ENCODE peak calls at places on chromosomes 3 and 15, in nine cellular contexts. A, S, C, U, B, H, V, X and W are unnamed samples.

GRCh38 chr15:65383991-65384390 is 6.2 kb upstream of the IGDCC3 start:
- DNase-seq in C (no peak), X (no peak), A (no peak), U (no peak), B (no peak), S (no peak), V (no peak), H (no peak), W (no peak)

GRCh38 chr3:86029590-86029989 is 961.4 kb downstream of the VGLL3 start:
- DNase-seq in B (no peak), H (no peak), S (no peak), C (no peak), U (no peak), X (no peak), V (no peak), A (peak), W (no peak)

GRCh38 chr15:81146006-81146405 is 11.9 kb downstream of the CFAP161 start:
- DNase-seq in S (no peak), A (no peak), U (no peak), V (no peak), H (no peak), B (no peak), C (no peak), X (no peak), W (no peak)

GRCh38 chr3:144763878-144764454 is 792.3 kb downstream of the DIPK2A start:
- DNase-seq in V (no peak), U (no peak), X (no peak), A (no peak), B (no peak), S (no peak), H (no peak), C (no peak), W (no peak)

GRCh38 chr3:126152458-126152857 is 27.9 kb downstream of the ALDH1L1 start:
- DNase-seq in U (no peak), A (no peak), B (no peak), C (no peak), S (no peak), V (no peak), X (no peak), H (no peak), W (no peak)

GRCh38 chr3:111862974-111863373 is 3.9 kb downstream of the PHLDB2 start:
- DNase-seq in B (no peak), S (no peak), H (no peak), U (no peak), A (no peak), V (no peak), X (no peak), C (no peak), W (no peak)

GRCh38 chr3:24678441-24678865 is 183.8 kb upstream of the THRB start:
- DNase-seq in B (no peak), X (no peak), C (no peak), H (peak), A (peak), S (no peak), V (no peak), U (peak), W (no peak)

GRCh38 chr15:67863442-67863987 is 23.7 kb upstream of the RNU6-1 start:
- DNase-seq in U (no peak), B (peak), S (peak), H (peak), C (peak), V (peak), X (peak), A (peak), W (peak)

GRCh38 chr15:67190813-67191212 is 63.6 kb downstream of the AAGAB start:
- DNase-seq in V (no peak), S (no peak), U (no peak), X (no peak), B (no peak), H (no peak), C (no peak), A (no peak), W (no peak)

GRCh38 chr3:67685499-67685898 is 31.1 kb upstream of the SUCLG2 start:
- DNase-seq in U (no peak), C (no peak), X (no peak), S (no peak), V (no peak), B (no peak), H (no peak), A (peak), W (no peak)

GRCh38 chr3:152097770-152098169 is 171.0 kb upstream of the MBNL1 start:
- DNase-seq in H (no peak), A (peak), X (no peak), V (no peak), C (no peak), U (no peak), B (no peak), S (no peak), W (no peak)

GRCh38 chr3:134824676-134825290 is 29.7 kb downstream of the EPHB1 start:
- DNase-seq in U (no peak), V (no peak), S (no peak), A (no peak), X (no peak), B (no peak), H (no peak), C (no peak), W (peak)

GRCh38 chr15:81504170-81504905 is 130.3 kb upstream of the TMC3 start:
- DNase-seq in A (peak), H (peak), B (no peak), C (no peak), V (no peak), S (no peak), U (no peak), X (no peak), W (no peak)

GRCh38 chr3:191342391-191342790 is 12.1 kb upstream of the UTS2B start:
- DNase-seq in V (no peak), A (no peak), H (no peak), X (no peak), C (no peak), U (no peak), B (no peak), S (no peak), W (no peak)

GRCh38 chr15:101679861-101680260 is 27.7 kb upstream of the TM2D3 start:
- DNase-seq in A (no peak), U (no peak), V (no peak), B (no peak), C (no peak), S (no peak), X (no peak), H (no peak), W (no peak)

GRCh38 chr3:154151969-154152368 is 30.8 kb downstream of the ARHGEF26 start:
- DNase-seq in H (peak), U (peak), B (no peak), S (no peak), X (no peak), V (no peak), C (no peak), A (peak), W (no peak)

GRCh38 chr3:133535971-133536634 is 37.4 kb upstream of the CDV3 start:
- DNase-seq in S (no peak), X (no peak), H (peak), U (peak), B (peak), C (no peak), V (no peak), A (peak), W (no peak)

GRCh38 chr3:110243081-110243480 is 828.5 kb upstream of the NECTIN3 start:
- DNase-seq in U (no peak), X (no peak), S (no peak), A (peak), V (no peak), B (no peak), C (no peak), H (peak), W (no peak)

GRCh38 chr3:189389346-189389745 is 217.6 kb downstream of the TPRG1 start:
- DNase-seq in B (no peak), H (no peak), C (no peak), A (no peak), S (no peak), V (no peak), X (no peak), U (peak), W (no peak)

GRCh38 chr3:161266731-161267150 is 45.6 kb downstream of the NMD3 start:
- DNase-seq in A (peak), C (no peak), H (peak), U (peak), V (no peak), B (no peak), S (no peak), X (no peak), W (no peak)

GRCh38 chr3:168865022-168865551 is 769.4 kb upstream of the GOLIM4 start:
- DNase-seq in A (peak), V (no peak), B (no peak), H (peak), X (no peak), C (no peak), S (no peak), U (no peak), W (no peak)

GRCh38 chr3:193641376-193641775 is 48.4 kb downstream of the OPA1 start:
- DNase-seq in A (no peak), U (no peak), C (no peak), H (no peak), V (no peak), X (no peak), B (no peak), S (no peak), W (no peak)

GRCh38 chr15:78396186-78396814 is 41.7 kb upstream of the IREB2 start:
- DNase-seq in B (no peak), U (no peak), H (no peak), V (no peak), S (no peak), X (no peak), A (no peak), C (no peak), W (no peak)

GRCh38 chr15:78605201-78605600 is 15.6 kb downstream of the CHRNA3 start:
- DNase-seq in B (no peak), H (no peak), X (no peak), U (no peak), C (no peak), V (no peak), S (no peak), A (no peak), W (no peak)

GRCh38 chr15:34799149-34799824 is 3.9 kb upstream of the ACTC1 start:
- DNase-seq in X (no peak), S (no peak), C (no peak), V (no peak), A (no peak), H (peak), U (no peak), B (peak), W (no peak)